ENCODE peak calls at places on chromosomes 3 and 15, in seven cellular contexts. P is spleen, I is hepatocyte, G is uterus, W is cardiac muscle cell, V is foreskin keratinocyte, T is psoas muscle. O is an unnamed sample. For H3K4me1, the result is how much of the 10 kb centered on the place peaks cover.

GRCh38 chr15:100211855-100212850 is 129.6 kb downstream of the ADAMTS17 start:
- DNase-seq in I (peak), T (no peak), W (peak), G (no peak), P (peak), V (peak), O (peak)

GRCh38 chr3:133472242-133472641 is 72.4 kb downstream of the BFSP2 start:
- DNase-seq in P (no peak), I (no peak), G (no peak), T (no peak), V (no peak), W (peak), O (no peak)

GRCh38 chr15:22904736-22905135 is 66.3 kb downstream of the NIPA2 start:
- DNase-seq in G (no peak), W (no peak), I (no peak), P (peak), V (no peak), T (no peak), O (no peak)

GRCh38 chr3:45917146-45917885 is 25.9 kb upstream of the CXCR6 start:
- DNase-seq in I (no peak), P (no peak), W (no peak), G (no peak), V (no peak), T (no peak), O (no peak)

GRCh38 chr3:63048365-63048764 is 173.1 kb upstream of the CADPS start:
- DNase-seq in V (no peak), T (no peak), I (no peak), W (no peak), G (no peak), P (no peak), O (no peak)

GRCh38 chr3:193928354-193929209 is 207.4 kb upstream of the HES1 start:
- DNase-seq in P (no peak), I (peak), G (no peak), V (peak), T (no peak), W (no peak), O (no peak)

GRCh38 chr3:4261411-4261810 is 41.8 kb upstream of the SETMAR start:
- DNase-seq in P (no peak), T (no peak), I (no peak), G (no peak), V (no peak), W (no peak), O (no peak)

GRCh38 chr3:156615592-156616173 is 58.7 kb upstream of the TIPARP start:
- DNase-seq in P (no peak), I (no peak), T (no peak), G (no peak), V (peak), W (peak), O (no peak)

GRCh38 chr15:58203537-58203936 is 65.4 kb downstream of the AQP9 start:
- DNase-seq in T (no peak), G (no peak), W (no peak), P (no peak), V (no peak), I (peak), O (no peak)

GRCh38 chr3:67517781-67518180 is 136.6 kb downstream of the SUCLG2 start:
- DNase-seq in I (no peak), T (no peak), W (no peak), G (no peak), V (no peak), P (no peak), O (no peak)

GRCh38 chr3:12405432-12406272 is 78.6 kb upstream of the TSEN2 start:
- DNase-seq in I (peak), W (no peak), P (peak), V (no peak), T (peak), G (peak), O (peak)

GRCh38 chr3:140428380-140428779 is 249.5 kb upstream of the TRIM42 start:
- DNase-seq in G (no peak), P (no peak), V (no peak), I (no peak), W (no peak), T (no peak), O (no peak)

GRCh38 chr15:93800805-93801204 is 430.6 kb upstream of the MCTP2 start:
- DNase-seq in T (no peak), I (no peak), P (no peak), V (no peak), W (no peak), G (no peak), O (no peak)

GRCh38 chr15:32838338-32838737 is 120.5 kb downstream of the GREM1 start:
- DNase-seq in W (no peak), V (no peak), G (no peak), P (no peak), I (no peak), T (no peak), O (no peak)

GRCh38 chr15:32834156-32834555 is 116.4 kb downstream of the GREM1 start:
- DNase-seq in P (no peak), I (no peak), V (no peak), G (no peak), T (no peak), W (no peak), O (no peak)

GRCh38 chr15:32840481-32841245 is 122.9 kb downstream of the GREM1 start:
- DNase-seq in T (no peak), P (no peak), I (no peak), V (no peak), G (no peak), W (no peak), O (no peak)

GRCh38 chr15:32838820-32839219 is 121.0 kb downstream of the GREM1 start:
- DNase-seq in T (peak), G (no peak), W (no peak), I (peak), V (no peak), P (no peak), O (no peak)

GRCh38 chr15:32837935-32838334 is 120.1 kb downstream of the GREM1 start:
- DNase-seq in I (no peak), W (no peak), G (no peak), T (no peak), P (no peak), V (no peak), O (no peak)
- H3K4me1 ChIP-seq in I (under half), W (under half), G (under half), T (under half), P (under half), V (under half), O (under half)

GRCh38 chr3:144029769-144030168 is 58.1 kb downstream of the DIPK2A start:
- DNase-seq in V (no peak), P (no peak), I (no peak), G (no peak), T (no peak), W (no peak), O (no peak)
- H3K27ac ChIP-seq in V (no peak), P (no peak), I (no peak), G (no peak), T (no peak), W (no peak), O (no peak)

GRCh38 chr3:30672287-30672735 is 65.9 kb downstream of the TGFBR2 start:
- DNase-seq in W (no peak), G (no peak), V (no peak), P (no peak), I (no peak), T (no peak), O (no peak)
- H3K4me1 ChIP-seq in W (under half), G (under half), V (under half), P (half or more), I (under half), T (under half), O (half or more)

DNA sequence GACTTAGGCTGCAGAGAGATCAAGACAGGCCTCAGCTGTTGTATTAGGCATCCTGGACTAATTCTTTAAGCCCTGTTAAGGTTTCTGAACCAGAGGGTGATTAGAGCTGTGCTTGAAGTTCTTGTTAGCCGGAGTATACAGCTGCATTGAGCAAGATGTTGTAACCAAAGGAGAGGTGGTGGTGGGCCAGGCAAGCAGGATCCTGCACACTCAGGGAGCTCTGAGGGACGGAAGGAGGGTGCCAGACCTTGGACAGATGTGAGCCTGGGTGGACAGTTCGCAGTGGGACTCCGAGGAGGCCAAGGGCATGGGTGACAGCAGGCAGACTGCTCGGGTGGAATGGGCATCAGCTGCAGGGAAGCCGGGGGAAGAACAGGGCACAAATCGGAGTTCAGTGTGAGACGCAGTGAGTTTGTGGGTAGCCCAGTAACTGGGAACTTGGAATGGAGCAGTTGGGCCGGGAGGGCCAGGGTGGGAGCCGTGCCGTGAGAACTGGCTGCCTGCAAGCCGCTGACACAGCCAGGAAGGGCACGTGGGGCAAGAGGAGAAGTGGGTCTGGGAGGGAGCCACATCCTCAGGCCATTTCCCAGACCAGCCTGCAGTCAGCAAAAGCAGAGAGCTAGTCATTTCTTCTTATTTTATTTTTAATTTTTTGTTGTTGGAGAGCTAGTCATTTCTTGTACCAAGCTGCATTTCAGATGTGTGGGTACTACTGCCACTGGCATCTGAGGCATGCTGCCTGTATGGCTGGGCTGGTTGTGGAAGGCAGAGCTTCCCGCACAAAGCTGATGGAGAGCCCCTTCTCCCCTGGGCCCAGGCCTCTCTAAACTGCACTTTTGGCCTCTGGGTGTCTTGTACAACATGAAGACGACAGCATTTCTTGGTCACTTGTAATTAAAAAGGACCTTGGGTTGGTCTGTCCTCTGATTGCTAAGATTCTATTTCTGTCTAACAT is 61.0 kb downstream of the PGPEP1L start:
- DNase-seq in P (peak), T (peak), W (no peak), I (no peak), V (no peak), G (no peak), O (peak)
- H3K27ac ChIP-seq in P (peak), T (peak), W (no peak), I (no peak), V (no peak), G (peak), O (peak)

GRCh38 chr15:83602021-83602420 is 51.9 kb upstream of the ADAMTSL3 start:
- DNase-seq in P (no peak), G (no peak), V (peak), I (no peak), W (no peak), T (no peak), O (no peak)
- H3K4me1 ChIP-seq in P (under half), G (under half), V (under half), I (under half), W (under half), T (under half), O (under half)

DNA sequence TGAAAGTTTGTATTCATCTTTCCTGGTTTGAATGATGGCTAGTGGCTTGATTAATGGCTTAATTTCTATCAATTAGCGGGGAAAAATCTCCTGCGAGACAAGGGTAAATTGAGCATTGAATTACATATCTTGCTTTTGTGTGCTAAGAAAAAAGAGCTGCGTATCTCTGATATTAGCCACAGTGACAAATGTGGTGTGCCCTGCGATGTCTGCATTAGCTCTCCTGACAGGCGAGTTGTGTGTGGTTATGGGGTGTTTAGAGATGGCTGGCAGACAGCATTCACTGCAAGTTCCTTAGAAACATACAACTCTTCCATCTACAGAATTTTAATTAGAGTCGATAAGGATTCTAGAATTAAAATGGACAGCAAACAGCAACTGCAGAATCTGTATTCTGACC is 42.7 kb upstream of the MLF1 start:
- DNase-seq in V (no peak), W (no peak), G (no peak), P (no peak), I (no peak), T (no peak), O (no peak)
- H3K27ac ChIP-seq in V (no peak), W (no peak), G (no peak), P (no peak), I (no peak), T (no peak), O (no peak)